ENCODE peak calls at places on chromosomes 4 and X, in ten cellular contexts. H, I, E, U, V, R, A, W, Q and D are unnamed samples.
A peak's percentile ranks its signal among the peaks of the same experiment; 100 is the strongest.

GRCh38 chr4:89284828-89285227 is 22.8 kb downstream of the GPRIN3 start:
- DNase-seq in H (no peak), I (no peak), E (no peak), U (no peak), V (no peak), R (no peak), A (no peak), W (peak; percentile 19), Q (no peak), D (no peak)

GRCh38 chr4:41143721-41144379 is 70.5 kb downstream of the APBB2 start:
- DNase-seq in H (no peak), I (no peak), E (no peak), U (peak; percentile 37), V (no peak), R (no peak), A (no peak), W (no peak), Q (no peak), D (no peak)

GRCh38 chr4:184193556-184194525 is 23.8 kb downstream of the ENPP6 start:
- DNase-seq in H (peak; percentile 28), I (no peak), E (no peak), U (no peak), V (no peak), R (no peak), A (no peak), W (no peak), Q (no peak), D (no peak)

GRCh38 chr4:7539659-7540058 is 104.9 kb upstream of the PSAPL1 start:
- DNase-seq in H (peak; percentile 47), I (no peak), E (no peak), U (peak; percentile 7), V (no peak), R (peak; percentile 64), A (no peak), W (peak; percentile 62), Q (no peak), D (no peak)

GRCh38 chrX:40853816-40854123 is 118.4 kb upstream of the MED14 start:
- DNase-seq in H (no peak), I (no peak), E (no peak), U (no peak), V (no peak), R (no peak), A (no peak), W (no peak), Q (no peak), D (no peak)

GRCh38 chrX:1391370-1391706 is 575 bp downstream of the SLC25A6 start:
- DNase-seq in H (no peak), I (no peak), E (no peak), U (no peak), V (no peak), R (peak; percentile 97), A (no peak), W (peak; percentile 89), Q (no peak), D (no peak)

GRCh38 chrX:20437678-20438077 is 171.0 kb upstream of the RPS6KA3 start:
- DNase-seq in H (peak; percentile 50), I (no peak), E (no peak), U (peak; percentile 14), V (no peak), R (no peak), A (no peak), W (no peak), Q (no peak), D (no peak)

GRCh38 chrX:18828832-18829404 is 121.5 kb downstream of the PPEF1 start:
- DNase-seq in H (peak; percentile 10), I (no peak), E (no peak), U (peak; percentile 9), V (no peak), R (no peak), A (no peak), W (peak; percentile 9), Q (no peak), D (no peak)

GRCh38 chr4:47486306-47486705 is 1.2 kb downstream of the ATP10D start:
- DNase-seq in H (no peak), I (no peak), E (no peak), U (peak; percentile 48), V (no peak), R (no peak), A (no peak), W (no peak), Q (no peak), D (peak; percentile 42)

GRCh38 chrX:102651242-102651967 is at the start of gene GPRASP1:
- DNase-seq in H (no peak), I (peak; percentile 72), E (peak; percentile 69), U (peak; percentile 26), V (no peak), R (peak; percentile 76), A (no peak), W (no peak), Q (peak; percentile 27), D (peak; percentile 13)

GRCh38 chrX:48835524-48836329 is at the start of gene PCSK1N:
- DNase-seq in H (no peak), I (no peak), E (no peak), U (no peak), V (no peak), R (no peak), A (peak; percentile 14), W (no peak), Q (no peak), D (no peak)

GRCh38 chr4:101294591-101294990 is 52.7 kb downstream of the PPP3CA start:
- DNase-seq in H (no peak), I (no peak), E (no peak), U (peak; percentile 19), V (no peak), R (no peak), A (no peak), W (no peak), Q (no peak), D (no peak)

GRCh38 chr4:103934178-103934789 is 214.5 kb upstream of the TACR3 start:
- DNase-seq in H (peak; percentile 65), I (no peak), E (no peak), U (peak; percentile 63), V (peak; percentile 48), R (no peak), A (no peak), W (peak; percentile 14), Q (peak; percentile 28), D (peak; percentile 49)

GRCh38 chr4:155099231-155099630 is 109.2 kb upstream of the NPY2R start:
- DNase-seq in H (no peak), I (no peak), E (no peak), U (no peak), V (no peak), R (no peak), A (no peak), W (no peak), Q (no peak), D (no peak)
- H3K4me3 ChIP-seq in H (no peak overlapping the region), I (no peak overlapping the region), E (no peak overlapping the region), U (no peak overlapping the region), V (no peak overlapping the region), R (no peak overlapping the region), A (no peak overlapping the region), W (no peak overlapping the region), Q (no peak overlapping the region), D (no peak overlapping the region)

DNA sequence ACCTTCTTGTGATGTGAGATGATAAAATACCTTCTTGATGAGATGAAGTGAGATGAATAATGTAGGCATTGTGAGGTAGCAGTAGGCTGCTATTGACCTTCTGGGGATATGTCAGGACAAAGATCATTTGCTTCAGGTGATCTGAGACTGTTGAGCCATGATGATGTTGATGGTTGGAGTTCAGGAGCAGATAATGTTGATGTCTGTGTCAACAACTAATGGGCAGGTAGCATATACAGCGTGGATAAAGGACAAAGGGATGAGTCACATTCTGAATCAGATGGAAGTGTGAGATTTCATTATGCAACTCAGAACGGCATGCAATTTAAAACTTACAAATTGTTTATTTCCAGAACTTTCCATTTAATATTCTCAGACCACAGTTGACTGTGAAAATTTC is 57.3 kb downstream of the RAP1GDS1 start:
- DNase-seq in H (no peak), I (no peak), E (no peak), U (peak; percentile 13), V (no peak), R (no peak), A (no peak), W (no peak), Q (no peak), D (no peak)
- TF ChIP-seq CTCF in H (no peak), I (no peak), E (no peak), U (no peak), V (no peak), R (no peak), A (no peak), W (no peak), Q (no peak), D (no peak)

GRCh38 chr4:145679991-145680455 is at the start of gene C4orf51:
- DNase-seq in H (no peak), I (no peak), E (no peak), U (peak; percentile 52), V (peak; percentile 23), R (no peak), A (peak; percentile 72), W (no peak), Q (peak; percentile 75), D (peak; percentile 56)
- H3K4me3 ChIP-seq in H (no peak within 1 kb of the TSS), I (no peak within 1 kb of the TSS), E (no peak within 1 kb of the TSS), U (no peak within 1 kb of the TSS), V (no peak within 1 kb of the TSS), R (peak within 1 kb of the TSS; percentile 46), A (no peak within 1 kb of the TSS), W (no peak within 1 kb of the TSS), Q (no peak within 1 kb of the TSS), D (no peak within 1 kb of the TSS)

GRCh38 chrX:31600823-31601222 is 529.0 kb upstream of the FTHL17 start:
- DNase-seq in H (no peak), I (no peak), E (no peak), U (no peak), V (no peak), R (no peak), A (no peak), W (no peak), Q (no peak), D (no peak)

GRCh38 chrX:31608651-31609050 is 536.8 kb upstream of the FTHL17 start:
- DNase-seq in H (no peak), I (no peak), E (no peak), U (no peak), V (no peak), R (no peak), A (no peak), W (no peak), Q (no peak), D (no peak)

GRCh38 chrX:31604629-31605221 is 532.9 kb upstream of the FTHL17 start:
- DNase-seq in H (peak; percentile 16), I (no peak), E (no peak), U (no peak), V (no peak), R (no peak), A (no peak), W (no peak), Q (no peak), D (no peak)

GRCh38 chrX:31606796-31607195 is 535.0 kb upstream of the FTHL17 start:
- DNase-seq in H (no peak), I (no peak), E (no peak), U (no peak), V (no peak), R (no peak), A (no peak), W (no peak), Q (no peak), D (no peak)

DNA sequence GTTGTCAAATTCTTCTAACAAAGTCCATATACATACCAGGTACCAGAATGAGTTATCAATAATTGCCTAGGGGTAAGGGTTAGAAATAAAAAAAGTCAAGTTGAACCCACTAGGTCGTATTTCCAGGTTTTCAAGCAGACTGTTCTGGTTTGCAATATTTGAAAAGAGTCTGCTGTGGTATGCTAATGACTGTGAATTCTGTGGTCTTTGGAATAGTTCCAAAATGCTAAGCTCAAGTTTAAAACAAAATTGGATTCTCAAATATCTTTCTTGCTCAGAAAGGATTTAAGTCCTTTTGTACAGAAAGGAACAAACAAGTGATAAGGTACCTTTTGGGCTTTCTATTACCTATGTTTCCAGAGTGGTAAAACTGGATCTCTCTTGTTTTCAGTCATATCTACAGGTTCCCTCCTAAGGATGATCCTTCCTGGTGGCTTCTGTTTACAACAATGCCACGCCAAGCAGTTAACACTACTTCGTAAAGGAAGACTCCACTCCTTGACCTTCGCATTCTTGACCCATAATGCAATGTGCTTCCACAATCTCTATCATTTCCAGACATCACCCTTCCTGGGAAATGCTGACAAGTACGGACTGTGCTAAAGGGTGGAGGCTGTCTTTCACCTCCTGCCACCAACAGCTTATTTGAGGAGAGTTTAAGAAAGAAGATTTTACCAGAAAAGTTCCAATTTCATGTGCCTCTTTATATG is 531.7 kb upstream of the FTHL17 start:
- DNase-seq in H (no peak), I (no peak), E (no peak), U (peak; percentile 87), V (peak; percentile 27), R (no peak), A (no peak), W (no peak), Q (peak; percentile 43), D (peak; percentile 20)
- TF ChIP-seq CTCF in H (no peak), I (no peak), E (no peak), U (no peak), V (no peak), R (no peak), A (no peak), W (no peak), Q (no peak), D (no peak)